ENCODE peak calls at places on chromosomes 11 and 22, in eight cellular contexts. N is retinal pigment epithelial cell; E is lower lobe of right lung; L is CD4-positive, alpha-beta T cell; Q is A549; O is HFF-Myc; P is WTC11; Z is coronary artery. H is an unnamed sample.
A peak's percentile ranks its signal among the peaks of the same experiment; 100 is the strongest.

GRCh38 chr22:19060356-19061009 is 61.7 kb downstream of the DGCR2 start:
- DNase-seq in N (no peak), E (peak; percentile 20), L (no peak), Q (no peak), O (no peak), P (no peak), Z (peak; percentile 29), H (no peak)

GRCh38 chr22:25352294-25352680 is 132.8 kb downstream of the CRYBB2 start:
- DNase-seq in N (no peak), E (no peak), L (no peak), Q (no peak), O (no peak), P (no peak), Z (no peak), H (no peak)

GRCh38 chr22:49657275-49657973 is 170.2 kb downstream of the BRD1 start:
- DNase-seq in N (no peak), E (peak; percentile 84), L (peak; percentile 64), Q (no peak), O (no peak), P (no peak), Z (no peak), H (peak; percentile 33)

GRCh38 chr11:131217313-131218297 is 152.8 kb upstream of the NTM start:
- DNase-seq in N (no peak), E (no peak), L (no peak), Q (no peak), O (no peak), P (no peak), Z (no peak), H (no peak)

GRCh38 chr11:62771144-62772021 is at the start of gene TAF6L:
- DNase-seq in N (peak; percentile 81), E (peak; percentile 99), L (peak; percentile 91), Q (peak; percentile 98), O (peak; percentile 81), P (peak; percentile 96), Z (peak; percentile 99), H (peak; percentile 94)

GRCh38 chr11:22792497-22792896 is 37.1 kb downstream of the SVIP start:
- DNase-seq in N (no peak), E (no peak), L (no peak), Q (no peak), O (no peak), P (no peak), Z (no peak), H (no peak)

GRCh38 chr11:120710354-120711187 is 199.0 kb downstream of the GRIK4 start:
- DNase-seq in N (peak; percentile 14), E (no peak), L (no peak), Q (peak; percentile 4), O (peak; percentile 55), P (peak; percentile 60), Z (no peak), H (peak; percentile 34)

GRCh38 chr11:45812581-45813548 is 7.9 kb downstream of the SLC35C1 start:
- DNase-seq in N (no peak), E (no peak), L (no peak), Q (no peak), O (no peak), P (no peak), Z (no peak), H (no peak)

GRCh38 chr11:64854534-64855502 is 10.4 kb upstream of the CDC42BPG start:
- DNase-seq in N (peak; percentile 75), E (peak; percentile 86), L (no peak), Q (peak; percentile 97), O (peak; percentile 84), P (no peak), Z (peak; percentile 97), H (peak; percentile 85)

GRCh38 chr11:3944198-3944597 is 88.7 kb downstream of the STIM1 start:
- DNase-seq in N (no peak), E (no peak), L (no peak), Q (no peak), O (no peak), P (no peak), Z (no peak), H (no peak)

GRCh38 chr11:19956228-19956627 is 204.0 kb downstream of the DBX1 start:
- DNase-seq in N (no peak), E (no peak), L (no peak), Q (no peak), O (no peak), P (no peak), Z (no peak), H (no peak)

GRCh38 chr11:114317738-114318137 is 21.5 kb downstream of the NNMT start:
- DNase-seq in N (no peak), E (no peak), L (no peak), Q (no peak), O (no peak), P (peak; percentile 65), Z (no peak), H (no peak)

GRCh38 chr11:39113606-39114005 is 2345.8 kb downstream of the LRRC4C start:
- DNase-seq in N (no peak), E (no peak), L (no peak), Q (no peak), O (no peak), P (no peak), Z (no peak), H (no peak)
- TF ChIP-seq CTCF in N (no peak), E (no peak), L (no peak), Q (no peak), O (no peak), P (no peak), Z (no peak), H (no peak)

GRCh38 chr11:102518296-102519094 is 12.1 kb downstream of the MMP7 start:
- DNase-seq in N (no peak), E (no peak), L (no peak), Q (no peak), O (no peak), P (no peak), Z (no peak), H (no peak)
- TF ChIP-seq CTCF in N (peak; percentile 11), E (no peak), L (no peak), Q (no peak), O (no peak), P (no peak), Z (no peak), H (no peak)

DNA sequence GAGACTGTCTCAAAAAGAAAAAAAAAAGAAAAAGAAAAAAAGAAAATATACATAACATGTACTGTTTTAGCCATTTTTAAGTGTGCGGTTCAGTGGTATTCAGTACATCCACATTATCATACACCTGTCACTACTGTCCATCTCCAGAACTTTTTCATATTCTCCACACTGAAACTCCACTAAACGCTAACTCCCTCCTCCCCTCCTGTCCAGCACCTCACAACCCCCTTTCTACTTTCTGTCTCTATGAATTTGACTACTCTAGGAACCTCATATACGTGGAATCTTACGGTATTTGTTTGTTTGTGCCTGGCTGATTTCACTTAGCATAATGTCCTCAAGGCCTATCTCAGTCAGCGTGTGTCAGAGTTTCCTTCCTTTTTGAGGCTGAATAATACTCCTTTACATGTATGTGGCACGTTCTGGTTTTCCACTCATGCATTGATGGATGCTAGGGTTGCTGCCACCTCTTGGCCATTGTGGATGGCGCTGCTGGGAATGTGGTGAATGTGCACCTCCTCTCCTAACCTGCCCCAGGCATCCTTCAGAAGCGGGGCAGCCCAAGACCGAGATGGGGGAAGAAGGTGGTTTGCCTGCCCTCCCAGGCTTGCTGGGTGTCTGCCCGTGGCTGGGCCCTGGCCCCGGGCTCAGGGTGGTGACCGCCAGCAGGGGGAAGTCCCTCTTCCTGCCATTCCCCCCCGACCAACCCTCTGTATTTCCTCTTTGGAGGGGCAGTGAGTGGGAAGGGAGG is 60.5 kb downstream of the BCR start:
- DNase-seq in N (no peak), E (no peak), L (no peak), Q (peak; percentile 7), O (no peak), P (peak; percentile 62), Z (no peak), H (no peak)
- TF ChIP-seq CTCF in N (peak; percentile 45), E (peak; percentile 31), L (no peak), Q (no peak), O (peak; percentile 36), P (no peak), Z (no peak), H (no peak)

GRCh38 chr11:15378941-15379340 is 264.2 kb downstream of the INSC start:
- DNase-seq in N (no peak), E (no peak), L (no peak), Q (no peak), O (no peak), P (no peak), Z (no peak), H (no peak)

GRCh38 chr11:15374418-15374817 is 259.7 kb downstream of the INSC start:
- DNase-seq in N (no peak), E (no peak), L (no peak), Q (no peak), O (no peak), P (no peak), Z (no peak), H (no peak)

GRCh38 chr11:15379483-15379882 is 264.8 kb downstream of the INSC start:
- DNase-seq in N (no peak), E (no peak), L (no peak), Q (no peak), O (no peak), P (peak; percentile 16), Z (no peak), H (no peak)
- TF ChIP-seq CTCF in N (no peak), E (no peak), L (no peak), Q (no peak), O (no peak), P (no peak), Z (no peak), H (no peak)

DNA sequence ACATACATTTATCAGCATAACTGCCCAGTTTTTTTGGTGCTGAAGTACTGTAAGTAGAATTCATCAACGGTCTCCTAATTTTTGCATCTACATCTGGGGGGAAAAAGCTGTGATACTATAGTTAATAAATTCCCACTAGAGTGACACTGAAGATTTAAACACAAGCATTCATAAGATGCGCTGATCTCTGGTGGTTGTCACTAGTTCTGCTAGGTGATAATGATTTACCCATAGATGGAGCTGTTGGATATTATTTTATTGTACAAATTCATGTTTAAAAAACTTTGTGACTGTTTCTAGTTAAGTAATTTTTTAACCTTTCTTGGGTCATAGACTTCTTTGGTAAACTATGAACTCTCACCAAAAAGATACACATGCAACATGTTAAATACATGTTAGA is 106.6 kb downstream of the EMSY start:
- DNase-seq in N (no peak), E (no peak), L (no peak), Q (no peak), O (no peak), P (no peak), Z (no peak), H (no peak)
- TF ChIP-seq CTCF in N (peak; percentile 6), E (peak; percentile 27), L (peak; percentile 16), Q (peak; percentile 39), O (no peak), P (no peak), Z (no peak), H (no peak)